ENCODE peak calls at places on chromosomes 16 and 17, in seven cellular contexts. B is WERI-Rb-1; Q is BJ; F is heart right ventricle; E is body of pancreas; O is CD8-positive, alpha-beta T cell; V is lung. W is an unnamed sample. For H3K36me3, the result is how much of the 10 kb centered on the place peaks cover.

GRCh38 chr17:36732351-36732750 is 131.0 kb downstream of the MRM1 start:
- DNase-seq in B (no peak), Q (no peak), F (no peak), E (no peak), O (no peak), V (no peak), W (no peak)

GRCh38 chr16:1458977-1459341 is 14.6 kb upstream of the CCDC154 start:
- DNase-seq in B (no peak), Q (no peak), F (no peak), E (no peak), O (no peak), V (no peak), W (no peak)

GRCh38 chr16:88548985-88549384 is 21.2 kb upstream of the ZC3H18 start:
- DNase-seq in B (no peak), Q (no peak), F (no peak), E (no peak), O (no peak), V (no peak), W (no peak)

GRCh38 chr16:88779406-88780099 is 5.5 kb downstream of the PIEZO1 start:
- DNase-seq in B (no peak), Q (no peak), F (peak), E (no peak), O (no peak), V (no peak), W (no peak)

GRCh38 chr17:42118545-42118944 is 2.6 kb downstream of the KAT2A start:
- DNase-seq in B (peak), Q (no peak), F (no peak), E (peak), O (no peak), V (no peak), W (no peak)

GRCh38 chr16:24024971-24025370 is 189.2 kb downstream of the PRKCB start:
- DNase-seq in B (no peak), Q (no peak), F (no peak), E (no peak), O (no peak), V (no peak), W (no peak)

GRCh38 chr16:27326738-27327585 is 13.2 kb downstream of the IL4R start:
- DNase-seq in B (peak), Q (peak), F (peak), E (peak), O (peak), V (peak), W (peak)

GRCh38 chr17:82242977-82243647 is 14.3 kb downstream of the SLC16A3 start:
- DNase-seq in B (no peak), Q (no peak), F (peak), E (peak), O (no peak), V (peak), W (peak)

GRCh38 chr17:66514227-66514806 is 211.9 kb downstream of the PRKCA start:
- DNase-seq in B (no peak), Q (no peak), F (no peak), E (no peak), O (no peak), V (no peak), W (no peak)

GRCh38 chr17:13725286-13725990 is 123.7 kb upstream of the HS3ST3A1 start:
- DNase-seq in B (no peak), Q (no peak), F (no peak), E (no peak), O (no peak), V (no peak), W (no peak)

GRCh38 chr17:48497103-48497502 is 33.7 kb downstream of the HOXB1 start:
- DNase-seq in B (peak), Q (no peak), F (no peak), E (no peak), O (no peak), V (no peak), W (no peak)

GRCh38 chr17:73750975-73751374 is 106.7 kb upstream of the SDK2 start:
- DNase-seq in B (peak), Q (no peak), F (no peak), E (peak), O (no peak), V (no peak), W (peak)

GRCh38 chr17:36768355-36768754 is 167.0 kb downstream of the MRM1 start:
- DNase-seq in B (peak), Q (no peak), F (no peak), E (no peak), O (no peak), V (no peak), W (no peak)

GRCh38 chr16:8677481-8677880 is 3.1 kb downstream of the ABAT start:
- DNase-seq in B (no peak), Q (no peak), F (no peak), E (no peak), O (no peak), V (no peak), W (no peak)

GRCh38 chr16:81900456-81900855 is 110.8 kb downstream of the SDR42E1 start:
- DNase-seq in B (no peak), Q (no peak), F (no peak), E (no peak), O (no peak), V (no peak), W (no peak)

GRCh38 chr17:41772218-41772585 is 14.3 kb downstream of the JUP start:
- DNase-seq in B (no peak), Q (no peak), F (no peak), E (peak), O (no peak), V (peak), W (peak)

GRCh38 chr16:1331712-1332617 is 1.5 kb upstream of the BAIAP3 start:
- DNase-seq in B (peak), Q (peak), F (peak), E (peak), O (no peak), V (peak), W (no peak)

GRCh38 chr17:71023631-71024030 is 854.3 kb downstream of the KCNJ2 start:
- DNase-seq in B (peak), Q (no peak), F (no peak), E (no peak), O (no peak), V (no peak), W (no peak)

GRCh38 chr16:57618306-57619132 is 9.9 kb upstream of the ADGRG1 start:
- DNase-seq in B (no peak), Q (no peak), F (no peak), E (peak), O (no peak), V (peak), W (peak)

GRCh38 chr16:83441523-83441922 is 366.3 kb upstream of the HSBP1 start:
- DNase-seq in B (no peak), Q (no peak), F (no peak), E (no peak), O (no peak), V (no peak), W (no peak)

GRCh38 chr16:53950677-53951076 is 246.7 kb downstream of the FTO start:
- DNase-seq in B (no peak), Q (no peak), F (no peak), E (peak), O (no peak), V (no peak), W (no peak)

GRCh38 chr16:53948734-53949430 is 244.9 kb downstream of the FTO start:
- DNase-seq in B (no peak), Q (no peak), F (no peak), E (no peak), O (no peak), V (no peak), W (no peak)

GRCh38 chr16:53949716-53950410 is 245.9 kb downstream of the FTO start:
- DNase-seq in B (no peak), Q (no peak), F (no peak), E (no peak), O (no peak), V (no peak), W (no peak)

GRCh38 chr16:53955221-53955875 is 251.4 kb downstream of the FTO start:
- DNase-seq in B (no peak), Q (no peak), F (no peak), E (no peak), O (no peak), V (no peak), W (no peak)

GRCh38 chr16:53952215-53953208 is 248.6 kb downstream of the FTO start:
- DNase-seq in B (no peak), Q (no peak), F (no peak), E (no peak), O (no peak), V (no peak), W (no peak)
- H3K4me3 ChIP-seq in B (no peak), Q (no peak), F (no peak), E (no peak), O (peak), V (no peak), W (no peak)

GRCh38 chr17:8696951-8697745 is 47.5 kb downstream of the CCDC42 start:
- DNase-seq in B (no peak), Q (no peak), F (no peak), E (peak), O (no peak), V (no peak), W (no peak)
- H3K36me3 ChIP-seq in B (under half), Q (under half), F (under half), E (under half), O (under half), V (under half), W (under half)

DNA sequence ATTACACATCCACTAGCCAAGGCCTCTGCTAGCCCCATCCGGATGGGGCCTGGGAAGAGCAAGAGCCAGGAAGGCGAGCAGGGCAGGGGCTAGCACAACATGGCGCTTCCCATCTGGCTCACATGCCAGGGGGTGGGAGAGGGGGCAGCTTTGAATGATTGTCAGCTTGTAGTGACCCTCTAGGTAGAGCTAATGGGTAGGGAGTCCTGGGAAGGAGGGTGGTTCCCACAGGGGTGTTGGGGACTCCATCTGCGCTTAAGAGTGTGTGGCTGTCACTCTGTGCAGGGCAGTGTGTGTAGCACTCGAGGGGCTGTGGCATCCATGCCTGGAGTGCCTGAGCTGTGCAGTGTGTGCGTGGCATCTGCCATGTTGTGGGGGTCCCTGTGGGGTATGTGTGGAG is 24.5 kb downstream of the ARHGAP23 start:
- DNase-seq in B (no peak), Q (no peak), F (no peak), E (no peak), O (no peak), V (no peak), W (no peak)
- H3K4me3 ChIP-seq in B (no peak), Q (no peak), F (peak), E (no peak), O (no peak), V (peak), W (no peak)

GRCh38 chr17:21025446-21025845 is 17.4 kb downstream of the USP22 start:
- DNase-seq in B (no peak), Q (no peak), F (no peak), E (no peak), O (no peak), V (no peak), W (peak)
- H3K36me3 ChIP-seq in B (half or more), Q (under half), F (under half), E (under half), O (under half), V (under half), W (under half)

GRCh38 chr17:17059301-17059890 is 17.1 kb downstream of the MPRIP start:
- DNase-seq in B (no peak), Q (no peak), F (no peak), E (no peak), O (no peak), V (no peak), W (peak)

GRCh38 chr17:17058304-17058703 is 16.0 kb downstream of the MPRIP start:
- DNase-seq in B (no peak), Q (no peak), F (no peak), E (no peak), O (no peak), V (no peak), W (no peak)

GRCh38 chr17:17055286-17056166 is 13.3 kb downstream of the MPRIP start:
- DNase-seq in B (no peak), Q (no peak), F (peak), E (peak), O (no peak), V (no peak), W (no peak)

GRCh38 chr17:17056167-17056562 is 13.9 kb downstream of the MPRIP start:
- DNase-seq in B (no peak), Q (no peak), F (no peak), E (no peak), O (no peak), V (no peak), W (no peak)

GRCh38 chr17:17057057-17057551 is 14.8 kb downstream of the MPRIP start:
- DNase-seq in B (no peak), Q (no peak), F (no peak), E (no peak), O (peak), V (no peak), W (no peak)
- H3K4me3 ChIP-seq in B (no peak), Q (no peak), F (no peak), E (no peak), O (no peak), V (no peak), W (no peak)

DNA sequence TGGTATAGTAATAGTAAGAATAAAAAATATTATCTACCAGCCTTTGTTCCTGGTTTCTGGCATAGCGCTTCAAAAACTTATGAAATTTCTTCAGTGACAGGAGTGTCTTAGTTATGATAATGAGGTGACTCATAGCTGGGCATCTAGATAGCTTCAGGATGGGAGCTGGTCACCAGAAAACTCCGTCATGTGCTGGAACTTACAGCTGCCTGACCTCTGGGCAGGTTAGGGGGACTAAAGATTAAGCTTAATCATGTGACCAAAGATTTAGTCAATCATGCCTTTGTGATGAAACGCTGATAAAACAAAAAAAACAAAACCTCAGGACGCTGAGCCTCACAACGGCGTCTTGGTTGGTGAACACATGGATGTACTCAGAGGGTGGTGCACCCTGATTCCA is 154.2 kb downstream of the MYO1D start:
- DNase-seq in B (no peak), Q (no peak), F (no peak), E (no peak), O (no peak), V (no peak), W (no peak)
- H3K36me3 ChIP-seq in B (under half), Q (under half), F (under half), E (under half), O (under half), V (under half), W (under half)

GRCh38 chr17:8039611-8040168 is 831 bp downstream of the ALOX15B start:
- DNase-seq in B (no peak), Q (no peak), F (no peak), E (no peak), O (no peak), V (no peak), W (no peak)

GRCh38 chr17:8041249-8041928 is 2.5 kb downstream of the ALOX15B start:
- DNase-seq in B (peak), Q (peak), F (no peak), E (peak), O (no peak), V (no peak), W (no peak)

GRCh38 chr17:8041980-8042379 is 3.1 kb downstream of the ALOX15B start:
- DNase-seq in B (no peak), Q (no peak), F (no peak), E (no peak), O (no peak), V (no peak), W (no peak)

GRCh38 chr17:8038954-8039610 is at the start of gene ALOX15B:
- DNase-seq in B (no peak), Q (no peak), F (no peak), E (no peak), O (no peak), V (peak), W (no peak)
- H3K4me3 ChIP-seq in B (no peak), Q (no peak), F (no peak), E (no peak), O (no peak), V (peak), W (no peak)

DNA sequence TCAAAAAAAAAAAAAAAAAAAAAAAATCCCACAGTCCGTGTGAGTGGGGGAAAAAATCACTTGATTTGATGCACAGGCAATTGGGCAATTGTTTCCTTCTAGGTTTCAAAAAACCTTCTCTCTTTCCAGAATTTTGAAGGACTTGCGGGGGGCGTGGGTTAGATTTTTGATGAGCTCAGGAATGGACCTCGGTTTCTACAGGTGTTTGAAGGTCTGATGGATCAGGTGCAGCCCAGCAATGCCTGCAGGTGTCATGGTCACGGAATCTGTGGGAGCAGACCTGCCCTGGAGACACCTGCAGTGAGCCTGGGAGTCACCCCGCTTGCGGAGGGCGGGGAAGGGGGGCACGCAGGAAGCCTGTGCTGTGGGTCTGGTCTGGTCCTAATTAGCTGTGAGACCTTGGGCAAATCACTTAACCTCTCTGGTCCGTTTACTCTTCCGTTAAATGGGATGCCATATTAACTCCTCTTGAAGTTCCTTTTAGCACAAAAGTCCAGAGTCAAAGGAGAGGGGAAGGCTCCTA is 174.2 kb downstream of the IRF8 start:
- DNase-seq in B (no peak), Q (no peak), F (no peak), E (no peak), O (no peak), V (no peak), W (peak)
- H3K36me3 ChIP-seq in B (under half), Q (under half), F (under half), E (under half), O (under half), V (under half), W (under half)